ENCODE peak calls at places on chromosomes 2 and 18, in nine cellular contexts. V is OCI-LY7, U is vagina, O is Panc1, R is Calu3, G is progenitor cell of endocrine pancreas, M is suprapubic skin, J is glutamatergic neuron, E is foreskin fibroblast. L is an unnamed sample.

GRCh38 chr2:203786912-203787311 is 80.5 kb downstream of the CD28 start:
- DNase-seq in V (peak; percentile 44), U (no peak), O (no peak), R (no peak), G (no peak), M (no peak), J (no peak), E (peak; percentile 85), L (no peak)

GRCh38 chr2:26033270-26033768 is 565 bp upstream of the RAB10 start:
- DNase-seq in V (peak; percentile 83), U (peak; percentile 92), O (no peak), R (peak; percentile 74), G (no peak), M (peak; percentile 91), J (peak; percentile 69), E (peak; percentile 88), L (peak; percentile 87)

GRCh38 chr18:2642771-2643170 is 12.8 kb upstream of the SMCHD1 start:
- DNase-seq in V (no peak), U (no peak), O (no peak), R (no peak), G (no peak), M (no peak), J (no peak), E (no peak), L (no peak)

GRCh38 chr18:40072761-40073160 is 1882.3 kb upstream of the PIK3C3 start:
- DNase-seq in V (no peak), U (no peak), O (no peak), R (no peak), G (no peak), M (no peak), J (no peak), E (no peak), L (no peak)

GRCh38 chr2:22842209-22842608 is 542.8 kb upstream of the KLHL29 start:
- DNase-seq in V (no peak), U (no peak), O (no peak), R (no peak), G (no peak), M (no peak), J (no peak), E (no peak), L (no peak)

GRCh38 chr2:127305985-127306585 is 12.1 kb upstream of the ERCC3 start:
- DNase-seq in V (no peak), U (no peak), O (no peak), R (no peak), G (no peak), M (no peak), J (no peak), E (no peak), L (no peak)

GRCh38 chr18:21479721-21480120 is 120.8 kb downstream of the ESCO1 start:
- DNase-seq in V (no peak), U (no peak), O (no peak), R (no peak), G (no peak), M (no peak), J (no peak), E (no peak), L (no peak)

GRCh38 chr18:61413388-61413787 is 80.2 kb downstream of the CDH20 start:
- DNase-seq in V (no peak), U (no peak), O (no peak), R (no peak), G (no peak), M (no peak), J (no peak), E (no peak), L (no peak)

GRCh38 chr2:79980116-79980515 is 324.4 kb downstream of the LRRTM1 start:
- DNase-seq in V (no peak), U (no peak), O (no peak), R (no peak), G (no peak), M (no peak), J (no peak), E (no peak), L (no peak)

GRCh38 chr2:230722207-230722606 is 9.6 kb downstream of the CAB39 start:
- DNase-seq in V (no peak), U (no peak), O (no peak), R (no peak), G (no peak), M (no peak), J (no peak), E (no peak), L (no peak)

GRCh38 chr2:201572822-201573493 is 70.3 kb downstream of the TMEM237 start:
- DNase-seq in V (no peak), U (no peak), O (no peak), R (no peak), G (no peak), M (no peak), J (no peak), E (no peak), L (no peak)

GRCh38 chr2:241534293-241534692 is 24.3 kb upstream of the BOK start:
- DNase-seq in V (no peak), U (no peak), O (no peak), R (no peak), G (no peak), M (no peak), J (no peak), E (no peak), L (no peak)

GRCh38 chr18:35582899-35583558 is 1.5 kb downstream of the GALNT1 start:
- DNase-seq in V (peak; percentile 16), U (no peak), O (no peak), R (no peak), G (no peak), M (no peak), J (peak; percentile 12), E (peak; percentile 56), L (no peak)

GRCh38 chr2:126890962-126891450 is 7.7 kb upstream of the TEX51 start:
- DNase-seq in V (no peak), U (no peak), O (no peak), R (no peak), G (no peak), M (peak; percentile 26), J (no peak), E (no peak), L (no peak)

GRCh38 chr18:55234366-55235093 is 275.3 kb upstream of the CCDC68 start:
- DNase-seq in V (peak; percentile 61), U (no peak), O (peak; percentile 61), R (peak; percentile 85), G (peak; percentile 67), M (peak; percentile 80), J (peak; percentile 80), E (peak; percentile 90), L (peak; percentile 76)

GRCh38 chr2:143841935-143842334 is 678.0 kb downstream of the ZEB2 start:
- DNase-seq in V (peak; percentile 15), U (no peak), O (no peak), R (no peak), G (no peak), M (no peak), J (no peak), E (peak; percentile 41), L (no peak)

GRCh38 chr2:136238552-136239346 is 120.8 kb upstream of the CXCR4 start:
- DNase-seq in V (peak; percentile 97), U (no peak), O (peak; percentile 8), R (no peak), G (no peak), M (no peak), J (no peak), E (peak; percentile 6), L (no peak)

GRCh38 chr18:37282386-37283037 is 283.1 kb downstream of the CELF4 start:
- DNase-seq in V (no peak), U (no peak), O (no peak), R (peak; percentile 26), G (no peak), M (no peak), J (no peak), E (peak; percentile 15), L (no peak)
- TF ChIP-seq CTCF in V (peak; percentile 42), U (no peak), O (no peak), R (peak; percentile 65), G (peak; percentile 60), M (no peak), J (no peak), E (peak; percentile 39), L (peak; percentile 57)

DNA sequence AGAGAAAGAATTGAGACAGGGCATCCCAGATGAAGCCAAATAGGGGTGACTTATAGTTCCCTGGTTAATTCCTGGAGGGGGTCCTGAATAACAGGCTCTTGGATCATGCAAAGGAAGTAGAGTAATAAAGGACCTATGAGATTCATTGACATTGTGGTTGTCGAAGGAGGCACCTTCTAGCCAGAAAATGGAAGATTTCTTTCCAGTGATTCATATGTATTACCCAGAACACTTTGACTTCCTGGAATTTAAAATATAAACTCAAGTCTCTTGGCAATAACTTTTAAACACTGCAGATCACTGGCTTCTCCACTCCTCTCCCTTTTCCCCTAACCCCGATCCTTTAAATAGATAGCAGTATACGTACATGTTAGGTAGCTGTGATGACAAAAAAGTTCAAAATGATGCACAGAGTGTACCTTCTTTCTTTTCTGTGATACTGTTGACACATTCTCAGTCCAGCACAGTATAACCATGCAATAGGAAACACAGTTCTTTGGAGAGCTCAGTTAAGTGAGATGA is 211.8 kb downstream of the LTBP1 start:
- DNase-seq in V (no peak), U (no peak), O (no peak), R (no peak), G (no peak), M (no peak), J (no peak), E (peak; percentile 81), L (no peak)
- TF ChIP-seq CTCF in V (no peak), U (no peak), O (no peak), R (no peak), G (no peak), M (no peak), J (no peak), E (no peak), L (no peak)

GRCh38 chr2:159136405-159136804 is 150.1 kb downstream of the WDSUB1 start:
- DNase-seq in V (no peak), U (no peak), O (no peak), R (no peak), G (no peak), M (no peak), J (no peak), E (no peak), L (no peak)

GRCh38 chr2:159131267-159131790 is 155.2 kb downstream of the WDSUB1 start:
- DNase-seq in V (no peak), U (no peak), O (no peak), R (no peak), G (no peak), M (no peak), J (no peak), E (no peak), L (no peak)

GRCh38 chr2:159134979-159135378 is 151.5 kb downstream of the WDSUB1 start:
- DNase-seq in V (no peak), U (no peak), O (no peak), R (no peak), G (no peak), M (no peak), J (no peak), E (no peak), L (no peak)

GRCh38 chr2:159131882-159132281 is 154.6 kb downstream of the WDSUB1 start:
- DNase-seq in V (no peak), U (no peak), O (no peak), R (no peak), G (no peak), M (no peak), J (no peak), E (peak; percentile 93), L (no peak)

GRCh38 chr2:159133795-159134194 is 152.7 kb downstream of the WDSUB1 start:
- DNase-seq in V (no peak), U (no peak), O (no peak), R (no peak), G (no peak), M (no peak), J (no peak), E (peak; percentile 61), L (no peak)
- TF ChIP-seq CTCF in V (peak; percentile 30), U (no peak), O (no peak), R (no peak), G (no peak), M (no peak), J (no peak), E (no peak), L (no peak)

GRCh38 chr2:42339191-42339912 is 21.7 kb downstream of the COX7A2L start:
- DNase-seq in V (peak; percentile 20), U (no peak), O (no peak), R (no peak), G (no peak), M (no peak), J (peak; percentile 48), E (no peak), L (no peak)
- TF ChIP-seq CTCF in V (peak; percentile 25), U (no peak), O (no peak), R (no peak), G (no peak), M (no peak), J (peak; percentile 34), E (no peak), L (peak; percentile 23)

L was measured in type B pancreatic cell.